ENCODE peak calls at places on chromosome 13, in eight cellular contexts. Z is K562, I is HCT116, C is IMR-90, W is HepG2, N is GM12878, X is H1, D is SK-N-SH. V is an unnamed sample.
A peak's percentile ranks its signal among the peaks of the same experiment; 100 is the strongest.

GRCh38 chr13:21137696-21138095 is 38.7 kb downstream of the SKA3 start:
- DNase-seq in W (peak; percentile 20), D (no peak), N (no peak), X (no peak), Z (no peak), C (peak; percentile 49), I (peak; percentile 59), V (no peak)

GRCh38 chr13:40345654-40346372 is 320.6 kb downstream of the FOXO1 start:
- DNase-seq in D (no peak), C (no peak), W (peak; percentile 79), X (no peak), N (no peak), Z (no peak), I (no peak), V (no peak)

GRCh38 chr13:88196106-88196505 is 524.9 kb downstream of the SLITRK5 start:
- DNase-seq in Z (no peak), W (no peak), I (no peak), X (no peak), C (no peak), N (no peak), D (no peak), V (no peak)

GRCh38 chr13:113930711-113931637 is 42.9 kb downstream of the C13orf46 start:
- DNase-seq in Z (no peak), W (no peak), D (no peak), N (peak; percentile 44), X (no peak), I (no peak), C (no peak), V (no peak)

GRCh38 chr13:105278797-105279425 is 1256.6 kb downstream of the EFNB2 start:
- DNase-seq in X (peak; percentile 15), Z (no peak), N (no peak), D (no peak), C (no peak), I (no peak), W (no peak), V (no peak)

GRCh38 chr13:108304170-108305068 is 34.9 kb downstream of the TNFSF13B start:
- DNase-seq in N (no peak), Z (no peak), I (no peak), D (no peak), X (no peak), W (peak; percentile 10), C (no peak), V (no peak)

GRCh38 chr13:45433381-45433790 is 15.2 kb upstream of the SLC25A30 start:
- DNase-seq in D (no peak), X (no peak), I (no peak), N (no peak), W (peak; percentile 40), Z (no peak), C (no peak), V (no peak)

GRCh38 chr13:98451676-98452105 is 125.2 kb downstream of the STK24 start:
- DNase-seq in N (no peak), C (peak; percentile 40), Z (no peak), D (no peak), X (no peak), W (no peak), I (no peak), V (no peak)

GRCh38 chr13:113405481-113406300 is 41.8 kb upstream of the GRTP1 start:
- DNase-seq in Z (peak; percentile 26), W (no peak), X (no peak), C (no peak), I (no peak), N (no peak), D (no peak), V (no peak)

GRCh38 chr13:26919311-26919710 is 158.7 kb upstream of the GPR12 start:
- DNase-seq in C (no peak), N (no peak), Z (no peak), D (no peak), W (no peak), X (no peak), I (no peak), V (no peak)

GRCh38 chr13:66222127-66222526 is 1008.0 kb downstream of the PCDH9 start:
- DNase-seq in W (no peak), Z (no peak), I (no peak), C (no peak), D (no peak), X (no peak), N (no peak), V (no peak)

GRCh38 chr13:114264886-114265611 is 16.4 kb upstream of the UPF3A start:
- DNase-seq in I (no peak), C (peak; percentile 79), D (no peak), X (no peak), W (no peak), N (no peak), Z (no peak), V (no peak)

GRCh38 chr13:72983085-72983768 is 75.6 kb upstream of the KLF5 start:
- DNase-seq in X (no peak), D (no peak), I (no peak), Z (no peak), N (no peak), W (peak; percentile 30), C (peak; percentile 69), V (no peak)

GRCh38 chr13:29474991-29475390 is 120.5 kb downstream of the SLC7A1 start:
- DNase-seq in Z (no peak), N (no peak), W (no peak), X (no peak), C (peak; percentile 91), D (no peak), I (no peak), V (no peak)

GRCh38 chr13:39855236-39855635 is 199.8 kb downstream of the COG6 start:
- DNase-seq in C (no peak), W (no peak), Z (no peak), D (peak; percentile 19), X (no peak), N (no peak), I (no peak), V (no peak)

GRCh38 chr13:39415403-39415802 is 187.6 kb downstream of the LHFPL6 start:
- DNase-seq in Z (no peak), I (peak; percentile 15), N (no peak), D (peak; percentile 30), X (no peak), C (peak; percentile 43), W (no peak), V (no peak)

GRCh38 chr13:46743191-46743590 is 53.8 kb downstream of the ESD start:
- DNase-seq in X (no peak), C (peak; percentile 31), D (no peak), W (no peak), N (no peak), I (no peak), Z (no peak), V (no peak)

GRCh38 chr13:80070024-80070703 is 270.8 kb downstream of the SPRY2 start:
- DNase-seq in N (no peak), X (peak; percentile 7), D (no peak), W (no peak), Z (no peak), I (no peak), C (no peak), V (no peak)

GRCh38 chr13:65095118-65095517 is 2135.0 kb downstream of the PCDH9 start:
- DNase-seq in D (peak; percentile 43), N (no peak), I (no peak), Z (no peak), X (no peak), W (no peak), C (no peak), V (no peak)
- TF ChIP-seq RAD21 in D (peak; percentile 3), N (no peak), I (no peak), Z (no peak), X (no peak), W (no peak), C (no peak), V (no peak)

GRCh38 chr13:94328336-94329041 is 151.0 kb downstream of the DCT start:
- DNase-seq in X (no peak), N (no peak), Z (no peak), W (no peak), C (no peak), I (no peak), D (no peak), V (no peak)
- TF ChIP-seq RAD21 in X (no peak), N (no peak), Z (no peak), W (no peak), C (no peak), I (no peak), D (no peak), V (no peak)

DNA sequence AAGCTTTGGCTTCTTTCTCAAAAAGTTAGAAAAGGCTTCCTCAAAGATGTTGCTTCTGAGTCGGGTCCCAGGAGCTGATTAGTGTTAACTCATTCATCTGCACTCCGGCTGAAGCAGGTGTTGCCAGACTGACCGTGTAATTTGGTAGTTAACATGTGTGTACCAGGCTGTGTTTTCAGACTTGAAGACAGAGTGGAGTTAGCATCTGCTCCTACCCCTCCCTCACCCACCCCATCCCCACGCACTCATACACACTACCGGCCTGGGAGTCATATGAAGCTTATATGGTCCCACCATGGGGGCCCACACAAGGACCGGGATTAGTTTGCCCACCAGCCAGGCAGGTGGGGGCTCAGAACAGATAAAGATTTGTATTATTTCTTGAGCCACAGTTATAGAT is 111.5 kb downstream of the DNAJC15 start:
- DNase-seq in X (no peak), W (no peak), Z (no peak), D (no peak), C (no peak), N (no peak), I (no peak), V (no peak)
- TF ChIP-seq RAD21 in X (no peak), W (no peak), Z (no peak), D (no peak), C (no peak), N (no peak), I (no peak), V (no peak)

GRCh38 chr13:41650706-41651105 is 193.4 kb downstream of the RGCC start:
- DNase-seq in C (no peak), X (no peak), N (no peak), W (no peak), I (no peak), Z (no peak), D (no peak), V (no peak)

GRCh38 chr13:41655997-41656396 is 198.6 kb downstream of the RGCC start:
- DNase-seq in Z (no peak), X (no peak), W (no peak), D (no peak), C (no peak), I (no peak), N (no peak), V (no peak)

GRCh38 chr13:41654800-41655199 is 197.4 kb downstream of the RGCC start:
- DNase-seq in Z (no peak), N (no peak), D (no peak), C (no peak), X (no peak), W (no peak), I (no peak), V (no peak)

GRCh38 chr13:41651413-41652068 is 194.2 kb downstream of the RGCC start:
- DNase-seq in D (no peak), I (no peak), C (no peak), X (no peak), Z (no peak), W (no peak), N (no peak), V (no peak)

DNA sequence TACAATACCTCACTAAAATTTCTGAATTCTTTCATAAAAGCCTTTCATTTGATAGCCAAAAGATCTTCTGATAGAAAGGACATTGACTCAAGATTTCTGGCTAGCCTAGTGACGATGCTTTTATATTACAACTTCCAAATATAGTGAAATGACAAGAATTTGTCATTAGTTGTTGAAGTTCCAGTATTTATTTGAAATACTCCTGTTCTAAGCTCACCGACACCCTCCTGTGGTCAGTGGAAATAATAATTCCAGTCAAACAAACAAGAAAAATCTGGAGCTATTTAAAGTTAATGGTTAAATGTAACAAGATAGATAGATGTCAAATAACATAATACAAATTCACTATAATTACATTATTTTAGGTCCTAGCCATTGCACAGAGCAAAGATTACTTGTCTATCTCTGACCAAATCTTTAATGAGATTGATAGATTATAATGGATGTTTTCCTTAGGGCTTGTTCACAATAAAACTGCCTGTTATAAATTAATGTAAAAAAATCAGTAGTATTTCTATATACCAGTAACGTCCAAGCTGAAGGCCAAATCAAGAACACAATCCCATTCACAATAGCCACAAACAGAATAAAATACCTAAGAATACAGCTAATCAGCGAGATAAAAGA is 195.5 kb downstream of the RGCC start:
- DNase-seq in W (peak; percentile 62), X (no peak), C (peak; percentile 79), Z (peak; percentile 16), I (peak; percentile 23), N (no peak), D (peak; percentile 60), V (peak; percentile 7)
- TF ChIP-seq RAD21 in W (peak; percentile 73), X (peak; percentile 62), C (peak; percentile 92), Z (peak; percentile 78), I (peak; percentile 78), N (peak; percentile 91), D (peak; percentile 91), V (peak; percentile 81)

V was measured in A549.